ENCODE peak calls at places on chromosomes 11 and 22, in six cellular contexts. One of them, this sample, is unnamed.

GRCh38 chr22:20192293-20192971 is 41.6 kb upstream of the CCDC188 start:
- DNase-seq in cardiac fibroblast: no peak
- DNase-seq in left lung: no peak
- DNase-seq in pancreas: no peak
- DNase-seq in endothelial cell of umbilical vein: no peak
- DNase-seq in K562: no peak
- DNase-seq in this sample: no peak

GRCh38 chr22:25545677-25546076 is 18.8 kb upstream of the GRK3 start:
- DNase-seq in endothelial cell of umbilical vein: no peak
- DNase-seq in pancreas: no peak
- DNase-seq in K562: no peak
- DNase-seq in cardiac fibroblast: no peak
- DNase-seq in left lung: no peak
- DNase-seq in this sample: no peak

GRCh38 chr11:78193806-78194205 is 5.1 kb downstream of the USP35 start:
- DNase-seq in cardiac fibroblast: no peak
- DNase-seq in left lung: peak
- DNase-seq in K562: no peak
- DNase-seq in endothelial cell of umbilical vein: no peak
- DNase-seq in pancreas: no peak
- DNase-seq in this sample: no peak

GRCh38 chr11:65478411-65479183 is 20.2 kb upstream of the MALAT1 start:
- DNase-seq in cardiac fibroblast: peak
- DNase-seq in endothelial cell of umbilical vein: no peak
- DNase-seq in left lung: peak
- DNase-seq in K562: peak
- DNase-seq in pancreas: peak
- DNase-seq in this sample: no peak

GRCh38 chr22:38034278-38034882 is 22.8 kb upstream of the PICK1 start:
- DNase-seq in K562: peak
- DNase-seq in left lung: peak
- DNase-seq in cardiac fibroblast: peak
- DNase-seq in pancreas: no peak
- DNase-seq in endothelial cell of umbilical vein: peak
- DNase-seq in this sample: peak

GRCh38 chr11:84212467-84213390 is 926.6 kb upstream of the CCDC90B start:
- DNase-seq in K562: no peak
- DNase-seq in left lung: no peak
- DNase-seq in endothelial cell of umbilical vein: no peak
- DNase-seq in pancreas: no peak
- DNase-seq in cardiac fibroblast: no peak
- DNase-seq in this sample: no peak

GRCh38 chr22:39152024-39152510 is 413 bp downstream of the CBX7 start:
- DNase-seq in endothelial cell of umbilical vein: no peak
- DNase-seq in cardiac fibroblast: no peak
- DNase-seq in left lung: no peak
- DNase-seq in pancreas: no peak
- DNase-seq in K562: no peak
- DNase-seq in this sample: no peak

GRCh38 chr11:126491092-126491491 is 135.6 kb downstream of the ST3GAL4 start:
- DNase-seq in K562: no peak
- DNase-seq in endothelial cell of umbilical vein: no peak
- DNase-seq in pancreas: peak
- DNase-seq in cardiac fibroblast: no peak
- DNase-seq in left lung: no peak
- DNase-seq in this sample: no peak

GRCh38 chr11:69949327-69949726 is 128.8 kb upstream of the ANO1 start:
- DNase-seq in cardiac fibroblast: peak
- DNase-seq in endothelial cell of umbilical vein: peak
- DNase-seq in pancreas: no peak
- DNase-seq in K562: peak
- DNase-seq in left lung: peak
- DNase-seq in this sample: peak

GRCh38 chr11:34891611-34892010 is 24.6 kb downstream of the APIP start:
- DNase-seq in K562: no peak
- DNase-seq in pancreas: no peak
- DNase-seq in cardiac fibroblast: no peak
- DNase-seq in endothelial cell of umbilical vein: no peak
- DNase-seq in left lung: no peak
- DNase-seq in this sample: no peak

GRCh38 chr22:37520754-37521153 is 1.5 kb upstream of the CARD10 start:
- DNase-seq in cardiac fibroblast: no peak
- DNase-seq in K562: peak
- DNase-seq in pancreas: peak
- DNase-seq in left lung: peak
- DNase-seq in endothelial cell of umbilical vein: no peak
- DNase-seq in this sample: no peak

GRCh38 chr11:57536947-57537654 is at the start of gene SMTNL1:
- DNase-seq in endothelial cell of umbilical vein: no peak
- DNase-seq in K562: no peak
- DNase-seq in cardiac fibroblast: no peak
- DNase-seq in pancreas: no peak
- DNase-seq in left lung: no peak
- DNase-seq in this sample: no peak

DNA sequence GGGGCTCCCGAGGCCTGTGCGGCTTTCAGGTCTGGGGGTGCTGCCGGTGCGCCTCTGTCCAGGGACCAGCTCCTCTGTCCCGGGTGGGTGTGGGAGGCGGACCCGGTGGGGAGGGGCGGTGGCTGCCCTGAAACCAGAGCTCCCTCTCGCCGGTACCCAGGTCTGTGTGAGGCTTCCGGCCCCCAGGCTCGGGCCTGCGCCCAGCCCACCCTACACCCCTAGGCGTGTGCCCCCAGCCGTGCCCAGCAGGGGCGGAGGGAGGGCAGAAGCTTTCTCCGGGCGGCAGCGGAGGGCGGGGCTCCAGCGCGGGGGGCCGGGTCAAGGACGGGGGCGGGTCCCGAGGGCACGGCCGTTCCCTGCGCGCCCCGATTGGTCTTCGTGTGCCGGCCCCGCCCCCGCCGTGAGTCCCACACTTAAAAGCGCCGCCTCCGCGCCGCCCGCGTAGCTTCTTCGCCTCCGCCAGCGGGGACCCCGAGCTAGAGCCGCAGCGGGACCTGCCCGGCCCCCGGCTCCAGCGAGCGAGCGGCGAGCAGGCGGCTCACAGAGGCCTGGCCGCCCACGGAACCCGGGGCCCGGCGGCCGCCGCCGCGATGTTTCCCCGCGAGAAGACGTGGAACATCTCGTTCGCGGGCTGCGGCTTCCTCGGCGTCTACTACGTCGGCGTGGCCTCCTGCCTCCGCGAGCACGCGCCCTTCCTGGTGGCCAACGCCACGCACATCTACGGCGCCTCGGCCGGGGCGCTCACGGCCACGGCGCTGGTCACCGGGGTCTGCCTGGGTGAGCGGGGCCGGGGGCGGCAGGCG is 616 bp downstream of the PNPLA2 start:
- DNase-seq in K562: peak
- DNase-seq in pancreas: peak
- DNase-seq in endothelial cell of umbilical vein: peak
- DNase-seq in cardiac fibroblast: peak
- DNase-seq in left lung: peak
- DNase-seq in this sample: peak
- TF ChIP-seq CTCF in K562: no peak
- TF ChIP-seq CTCF in pancreas: no peak
- TF ChIP-seq CTCF in endothelial cell of umbilical vein: peak
- TF ChIP-seq CTCF in cardiac fibroblast: peak
- TF ChIP-seq CTCF in left lung: no peak
- TF ChIP-seq CTCF in this sample: no peak

DNA sequence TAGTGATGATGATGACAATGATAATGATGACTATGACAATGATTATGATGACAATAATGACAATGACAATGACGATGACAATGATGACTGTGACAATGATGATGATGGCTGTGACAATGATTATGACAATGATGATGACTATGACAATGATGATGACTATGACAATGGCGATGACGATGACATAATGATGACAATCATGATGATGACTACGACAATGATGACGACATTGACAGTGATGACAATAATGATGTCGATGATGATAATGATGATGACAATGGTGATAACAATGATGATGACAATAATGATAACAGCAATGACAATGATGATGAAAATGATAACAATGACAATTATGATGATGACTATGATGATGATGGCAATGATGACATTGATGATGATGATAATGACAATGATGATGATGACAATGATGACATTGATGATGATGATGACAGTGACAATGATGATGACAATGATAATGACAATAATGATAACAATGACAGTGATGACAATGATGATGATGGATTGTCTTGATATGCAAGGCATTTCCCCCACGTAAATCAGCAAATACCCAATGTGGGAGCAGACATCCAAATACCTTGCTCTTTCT is 37.7 kb downstream of the DHCR7 start:
- DNase-seq in left lung: no peak
- DNase-seq in K562: no peak
- DNase-seq in endothelial cell of umbilical vein: no peak
- DNase-seq in pancreas: no peak
- DNase-seq in cardiac fibroblast: no peak
- DNase-seq in this sample: no peak
- H3K4me3 ChIP-seq in left lung: no peak
- H3K4me3 ChIP-seq in K562: no peak
- H3K4me3 ChIP-seq in endothelial cell of umbilical vein: no peak
- H3K4me3 ChIP-seq in pancreas: no peak
- H3K4me3 ChIP-seq in cardiac fibroblast: no peak
- H3K4me3 ChIP-seq in this sample: no peak

DNA sequence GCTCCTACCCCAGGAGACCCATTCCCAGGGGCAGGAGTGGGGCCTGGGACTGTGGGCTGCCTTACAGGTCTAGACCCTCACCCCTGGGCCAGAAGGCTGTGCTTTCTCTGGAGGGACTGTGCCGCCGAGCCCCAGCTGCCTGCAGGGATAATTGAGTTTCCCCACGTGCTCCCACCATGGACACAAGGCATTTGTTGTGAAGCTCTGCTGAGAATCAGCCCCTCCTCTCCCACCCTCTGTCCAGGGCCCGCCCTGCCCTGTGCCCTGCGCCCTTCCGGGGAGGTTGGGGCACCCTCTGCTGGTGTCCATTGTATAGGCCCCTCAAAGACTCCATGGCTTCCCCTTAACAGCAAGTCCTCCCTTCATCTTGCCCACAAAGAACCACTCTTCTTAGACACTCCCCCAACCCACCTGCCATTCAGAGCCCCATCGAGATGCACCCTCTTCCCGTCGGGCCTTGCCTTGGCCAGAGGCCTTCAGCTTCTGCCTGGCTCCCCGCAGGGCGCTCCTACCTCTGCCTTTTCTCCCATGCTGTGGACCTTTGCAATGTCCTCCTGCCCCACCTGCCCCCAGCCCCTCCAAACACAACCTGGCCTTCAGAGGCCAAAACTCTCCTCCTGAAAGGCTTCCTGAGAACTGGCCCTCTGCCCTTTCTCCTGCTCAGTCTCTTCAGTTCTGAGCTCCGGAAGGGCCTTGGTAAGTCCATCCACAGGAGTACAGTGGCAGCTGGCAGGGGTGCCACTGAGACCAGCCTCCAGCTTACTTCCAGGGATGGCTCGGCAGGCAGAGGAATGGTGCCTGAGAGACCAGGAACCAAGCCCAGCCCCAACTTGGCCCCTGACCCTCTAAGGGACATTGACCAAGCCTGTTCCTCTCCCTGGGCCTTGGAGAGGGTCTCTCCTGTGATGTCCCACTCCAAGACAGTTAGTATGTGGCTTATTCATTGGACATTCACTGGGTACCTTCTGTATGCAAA is 22.4 kb downstream of the DUSP8 start:
- DNase-seq in pancreas: peak
- DNase-seq in K562: peak
- DNase-seq in endothelial cell of umbilical vein: no peak
- DNase-seq in left lung: peak
- DNase-seq in cardiac fibroblast: no peak
- DNase-seq in this sample: no peak
- TF ChIP-seq CTCF in pancreas: no peak
- TF ChIP-seq CTCF in K562: peak
- TF ChIP-seq CTCF in endothelial cell of umbilical vein: no peak
- TF ChIP-seq CTCF in left lung: no peak
- TF ChIP-seq CTCF in cardiac fibroblast: no peak
- TF ChIP-seq CTCF in this sample: no peak

DNA sequence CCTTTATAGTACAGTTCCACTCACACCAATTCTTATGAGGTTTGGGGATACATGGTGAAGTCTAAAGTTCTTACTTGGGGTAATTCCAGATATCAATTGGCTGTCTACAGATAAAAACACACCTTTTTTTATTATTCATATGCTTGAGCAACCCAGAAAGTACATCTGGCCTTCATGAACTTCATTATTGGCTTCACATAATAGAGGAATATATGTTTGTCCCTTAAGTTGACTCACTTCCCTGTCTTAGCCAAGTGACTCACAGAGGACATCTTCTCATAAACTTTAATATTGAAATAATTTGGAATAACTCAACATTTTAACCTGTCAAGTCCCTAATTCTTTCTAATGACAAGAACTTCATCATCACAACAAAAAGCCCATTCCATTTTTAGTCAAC is 36.3 kb upstream of the SOX6 start:
- DNase-seq in endothelial cell of umbilical vein: no peak
- DNase-seq in K562: no peak
- DNase-seq in cardiac fibroblast: no peak
- DNase-seq in pancreas: no peak
- DNase-seq in left lung: no peak
- DNase-seq in this sample: peak
- H3K4me3 ChIP-seq in endothelial cell of umbilical vein: no peak
- H3K4me3 ChIP-seq in K562: no peak
- H3K4me3 ChIP-seq in cardiac fibroblast: no peak
- H3K4me3 ChIP-seq in pancreas: no peak
- H3K4me3 ChIP-seq in left lung: no peak
- H3K4me3 ChIP-seq in this sample: no peak

DNA sequence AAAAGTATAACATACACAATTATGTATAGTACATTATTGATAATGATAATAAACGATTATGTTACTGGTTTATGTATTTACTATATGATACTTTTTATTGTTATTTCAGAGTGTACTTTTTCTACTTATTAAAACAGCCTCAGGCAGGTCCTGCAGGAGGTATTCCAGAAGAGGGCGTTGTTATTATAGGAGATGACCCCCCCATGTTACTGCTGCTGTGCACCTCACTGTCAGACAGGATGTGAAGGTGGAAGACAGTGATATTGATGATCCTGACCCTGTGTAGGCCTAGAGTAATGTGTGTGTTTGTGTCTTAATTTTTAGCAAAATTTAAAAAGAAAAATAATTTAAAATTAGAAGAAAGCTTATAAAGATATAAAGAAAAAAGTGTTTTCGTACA is 57.6 kb downstream of the REXO2 start:
- DNase-seq in K562: no peak
- DNase-seq in pancreas: no peak
- DNase-seq in cardiac fibroblast: no peak
- DNase-seq in left lung: no peak
- DNase-seq in endothelial cell of umbilical vein: no peak
- DNase-seq in this sample: no peak
- TF ChIP-seq CTCF in K562: peak
- TF ChIP-seq CTCF in pancreas: no peak
- TF ChIP-seq CTCF in cardiac fibroblast: no peak
- TF ChIP-seq CTCF in left lung: no peak
- TF ChIP-seq CTCF in endothelial cell of umbilical vein: no peak
- TF ChIP-seq CTCF in this sample: no peak